ENCODE peak calls at places on chromosome 5, in four cellular contexts. V is K562, X is HCT116, D is GM12878. T is an unnamed sample.
A peak's percentile ranks its signal among the peaks of the same experiment; 100 is the strongest.

GRCh38 chr5:179858241-179858585 is 404 bp downstream of the MRNIP start:
- DNase-seq in V (peak; percentile 65), X (no peak), D (peak; percentile 7), T (peak; percentile 59)

GRCh38 chr5:121885630-121886029 is 33.9 kb downstream of the FTMT start:
- DNase-seq in V (no peak), X (no peak), D (no peak), T (no peak)

GRCh38 chr5:68110894-68111293 is 104.7 kb upstream of the PIK3R1 start:
- DNase-seq in V (no peak), X (no peak), D (no peak), T (no peak)

GRCh38 chr5:159552751-159553150 is 222.5 kb upstream of the IL12B start:
- DNase-seq in V (no peak), X (no peak), D (no peak), T (no peak)

GRCh38 chr5:1532384-1532783 is 8.6 kb upstream of the LPCAT1 start:
- DNase-seq in V (no peak), X (no peak), D (no peak), T (no peak)

GRCh38 chr5:133487093-133487492 is 125.2 kb downstream of the FSTL4 start:
- DNase-seq in V (no peak), X (no peak), D (no peak), T (no peak)

GRCh38 chr5:112689510-112689909 is 48.2 kb upstream of the APC start:
- DNase-seq in V (peak; percentile 35), X (no peak), D (no peak), T (no peak)

GRCh38 chr5:140145818-140146522 is 20.2 kb downstream of the IGIP start:
- DNase-seq in V (peak; percentile 70), X (no peak), D (no peak), T (peak; percentile 83)

GRCh38 chr5:51383494-51384081 is 340 bp downstream of the ISL1 start:
- DNase-seq in V (no peak), X (no peak), D (no peak), T (no peak)

GRCh38 chr5:79984363-79984762 is 6.7 kb downstream of the MTX3 start:
- DNase-seq in V (no peak), X (no peak), D (no peak), T (no peak)

GRCh38 chr5:172373680-172374079 is 80.6 kb downstream of the SH3PXD2B start:
- DNase-seq in V (no peak), X (no peak), D (no peak), T (no peak)

GRCh38 chr5:59596586-59597348 is 296.8 kb downstream of the PDE4D start:
- DNase-seq in V (no peak), X (no peak), D (no peak), T (no peak)

GRCh38 chr5:72485366-72486052 is 21.7 kb downstream of the ZNF366 start:
- DNase-seq in V (no peak), X (no peak), D (no peak), T (no peak)

GRCh38 chr5:173567548-173567947 is 48.9 kb downstream of the BOD1 start:
- DNase-seq in V (no peak), X (no peak), D (no peak), T (no peak)

GRCh38 chr5:40166757-40167156 is 513.0 kb upstream of the PTGER4 start:
- DNase-seq in V (no peak), X (no peak), D (no peak), T (no peak)

GRCh38 chr5:67462150-67462549 is 265.6 kb upstream of the CD180 start:
- DNase-seq in V (no peak), X (no peak), D (no peak), T (no peak)

DNA sequence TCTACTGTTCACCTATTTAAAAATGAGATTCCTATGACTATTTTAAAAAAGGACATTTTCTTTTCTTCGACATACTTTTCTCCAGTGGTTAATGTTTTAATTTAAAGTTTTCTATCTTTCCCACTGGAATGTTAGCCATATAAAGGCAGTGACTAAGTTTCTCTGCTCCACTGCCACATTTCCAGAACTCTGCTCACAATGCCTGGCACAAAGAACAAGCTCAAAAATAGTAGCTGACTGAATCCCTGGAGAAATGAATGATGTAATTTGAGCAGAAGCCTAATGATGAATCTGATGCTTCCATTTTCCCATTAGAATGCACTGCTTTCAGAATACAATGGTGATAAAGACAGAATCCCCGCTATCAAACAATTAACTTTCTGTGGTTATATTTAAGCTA is 817.8 kb downstream of the MTRR start:
- DNase-seq in V (no peak), X (no peak), D (no peak), T (no peak)
- TF ChIP-seq EGR1 in V (no peak), X (no peak), D (no peak), T (no peak)

GRCh38 chr5:62727184-62727583 is 148.6 kb downstream of the LRRC70 start:
- DNase-seq in V (no peak), X (no peak), D (no peak), T (no peak)

GRCh38 chr5:62731011-62731410 is 152.4 kb downstream of the LRRC70 start:
- DNase-seq in V (no peak), X (no peak), D (no peak), T (no peak)

GRCh38 chr5:62729662-62730061 is 151.0 kb downstream of the LRRC70 start:
- DNase-seq in V (no peak), X (no peak), D (no peak), T (no peak)

DNA sequence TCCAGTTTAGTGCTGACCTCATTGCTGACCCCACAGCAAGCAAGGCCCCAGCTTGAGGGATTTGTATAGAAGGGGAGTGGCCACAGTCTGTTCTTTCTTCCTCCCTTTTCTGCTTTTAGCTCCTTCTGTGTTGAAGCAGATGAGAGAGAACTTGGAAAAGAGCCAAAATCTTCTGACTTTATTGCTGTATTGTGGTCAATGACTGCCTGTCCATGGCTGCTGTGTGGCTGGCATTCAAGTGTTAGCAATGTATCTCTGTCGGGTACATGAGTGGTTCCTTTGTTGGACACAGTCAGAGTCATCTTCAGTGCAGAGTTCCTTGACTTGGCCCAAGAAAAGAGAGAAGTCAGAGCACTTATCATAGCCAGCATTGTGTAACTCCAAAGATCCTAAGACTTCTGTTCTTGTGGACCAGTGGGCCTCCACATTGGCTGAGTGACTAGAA is 154.1 kb downstream of the LRRC70 start:
- DNase-seq in V (no peak), X (no peak), D (no peak), T (no peak)
- TF ChIP-seq EGR1 in V (no peak), X (no peak), D (no peak), T (no peak)

DNA sequence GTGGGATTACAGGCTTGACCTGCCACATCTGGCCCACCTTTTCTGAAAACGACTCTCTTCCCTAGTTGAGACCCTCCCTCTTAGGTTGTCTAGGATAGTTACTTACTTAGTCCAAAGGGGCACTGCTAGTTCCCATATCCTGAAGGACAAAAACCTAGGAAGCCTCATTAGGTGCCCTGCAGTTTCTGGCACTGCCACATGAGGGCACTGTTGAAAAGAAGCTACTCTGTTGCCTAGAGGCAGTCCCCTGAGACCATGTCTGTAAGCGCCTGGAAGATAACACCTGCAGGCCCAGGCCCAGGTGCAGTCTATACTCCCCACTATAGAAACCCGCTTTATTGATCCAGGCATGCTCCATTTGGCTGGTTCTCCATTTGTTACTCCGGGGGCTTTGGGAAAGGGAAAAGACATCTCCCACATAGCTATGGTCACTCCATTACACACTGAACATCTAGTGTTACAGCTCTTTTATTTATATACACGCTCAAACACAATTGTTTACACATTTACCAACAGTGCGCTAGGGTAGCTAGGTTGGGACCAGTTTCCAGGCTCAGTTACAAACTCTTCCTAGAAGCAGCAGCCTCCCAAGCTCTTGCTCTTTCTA is 73.4 kb upstream of the PPARGC1B start:
- DNase-seq in V (peak; percentile 58), X (no peak), D (no peak), T (peak; percentile 95)
- TF ChIP-seq EGR1 in V (no peak), X (no peak), D (no peak), T (no peak)

GRCh38 chr5:96121362-96121761 is 159.7 kb upstream of the ELL2 start:
- DNase-seq in V (no peak), X (no peak), D (no peak), T (no peak)
- TF ChIP-seq EGR1 in V (no peak), X (no peak), D (no peak), T (no peak)

T was measured in H1.